ENCODE peak calls at places on chromosomes 2 and 18, in four cellular contexts. O is astrocyte, Q is spleen, V is fibroblast of lung. G is an unnamed sample.

GRCh38 chr2:202721621-202722020 is 86.9 kb downstream of the FAM117B start:
- DNase-seq in V (peak), O (peak), Q (no peak), G (no peak)

GRCh38 chr2:146123714-146124113 is 1603.8 kb upstream of the ZEB2 start:
- DNase-seq in Q (no peak), V (no peak), O (peak), G (no peak)

GRCh38 chr2:175877845-175878563 is 124.1 kb downstream of the LNPK start:
- DNase-seq in O (peak), Q (no peak), V (no peak), G (no peak)

GRCh38 chr2:109470121-109470921 is 143.4 kb downstream of the SEPTIN10 start:
- DNase-seq in Q (peak), O (peak), V (peak), G (peak)

GRCh38 chr2:131039908-131040660 is 53.2 kb downstream of the FAM168B start:
- DNase-seq in V (no peak), Q (peak), O (no peak), G (no peak)

GRCh38 chr2:238906936-238907716 is 59.2 kb downstream of the TWIST2 start:
- DNase-seq in V (no peak), Q (peak), O (no peak), G (no peak)

GRCh38 chr2:231051116-231051515 is 5.6 kb upstream of the PSMD1 start:
- DNase-seq in V (no peak), Q (no peak), O (no peak), G (no peak)

GRCh38 chr2:176395273-176395854 is 126.1 kb downstream of the MTX2 start:
- DNase-seq in Q (no peak), V (no peak), O (peak), G (no peak)

GRCh38 chr2:178345951-178346350 is 105.0 kb downstream of the PRKRA start:
- DNase-seq in Q (no peak), V (no peak), O (no peak), G (no peak)

GRCh38 chr2:138531913-138532312 is 30.3 kb downstream of the SPOPL start:
- DNase-seq in V (peak), O (no peak), Q (no peak), G (no peak)

GRCh38 chr2:100281521-100282438 is 40.5 kb downstream of the LONRF2 start:
- DNase-seq in Q (no peak), O (peak), V (peak), G (no peak)

GRCh38 chr2:112488201-112488600 is 6.2 kb downstream of the TTL start:
- DNase-seq in O (no peak), V (no peak), Q (no peak), G (no peak)

GRCh38 chr2:197092431-197092830 is 165.9 kb upstream of the PGAP1 start:
- DNase-seq in V (peak), O (peak), Q (no peak), G (no peak)

GRCh38 chr2:113877651-113878594 is 12.0 kb upstream of the ACTR3 start:
- DNase-seq in Q (no peak), V (peak), O (peak), G (no peak)

GRCh38 chr2:47093626-47094025 is 61.5 kb downstream of the STPG4 start:
- DNase-seq in V (no peak), Q (peak), O (no peak), G (no peak)

GRCh38 chr2:29517421-29517820 is 402.2 kb downstream of the CLIP4 start:
- DNase-seq in Q (no peak), V (no peak), O (no peak), G (no peak)

DNA sequence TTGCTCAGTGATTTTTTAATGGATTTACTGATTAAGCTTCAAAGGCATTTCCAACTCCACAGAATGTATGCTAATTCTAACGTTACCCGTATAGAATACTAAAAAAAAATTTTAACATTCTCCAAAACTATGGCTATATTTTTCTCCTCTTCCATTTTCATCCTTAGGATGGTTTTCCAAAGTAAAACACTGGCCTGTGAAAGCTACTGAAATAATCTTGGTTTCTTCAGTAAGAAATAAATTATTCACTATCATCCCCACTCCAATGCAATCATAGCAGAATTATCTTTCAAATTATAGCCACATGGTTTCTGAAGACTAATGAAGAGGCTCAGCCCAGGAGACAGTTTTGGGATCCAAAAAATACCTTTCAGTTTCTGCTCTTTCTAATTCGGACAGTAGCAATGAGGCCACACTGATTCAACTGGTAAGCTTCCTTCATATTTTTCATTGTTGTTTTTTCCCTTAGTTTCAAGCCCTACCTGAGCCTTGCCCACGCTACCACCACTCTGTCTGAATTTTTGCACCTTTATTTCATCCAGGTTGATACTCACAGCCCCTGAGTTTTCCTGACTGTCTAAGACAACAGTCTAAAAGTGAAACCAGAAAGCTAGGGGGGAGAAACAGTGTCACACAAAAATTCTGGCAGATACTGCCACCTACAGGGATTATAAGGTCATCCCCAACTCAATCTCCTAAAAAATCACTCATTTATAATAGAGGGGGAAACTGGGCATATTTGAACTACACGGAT is 887.9 kb downstream of the NRXN1 start:
- DNase-seq in O (peak), Q (no peak), V (peak), G (peak)
- TF ChIP-seq CTCF in O (peak), Q (no peak), V (peak), G (peak)

GRCh38 chr2:48483916-48484315 is 46.0 kb upstream of the STON1 start:
- DNase-seq in O (peak), V (peak), Q (no peak), G (no peak)
- TF ChIP-seq CTCF in O (no peak), V (no peak), Q (no peak), G (no peak)

GRCh38 chr2:56108806-56109205 is 75.0 kb upstream of the CCDC85A start:
- DNase-seq in O (no peak), V (no peak), Q (no peak), G (peak)
- TF ChIP-seq CTCF in O (no peak), V (no peak), Q (no peak), G (no peak)

GRCh38 chr2:174428214-174428613 is 32.7 kb downstream of the SCRN3 start:
- DNase-seq in O (no peak), V (no peak), Q (no peak), G (no peak)
- TF ChIP-seq CTCF in O (no peak), V (no peak), Q (no peak), G (no peak)

GRCh38 chr2:54704688-54705605 is 18.5 kb upstream of the EML6 start:
- DNase-seq in O (peak), Q (no peak), V (peak), G (no peak)
- TF ChIP-seq CTCF in O (peak), Q (peak), V (peak), G (peak)

GRCh38 chr18:74152270-74152669 is 3.9 kb downstream of the TIMM21 start:
- DNase-seq in O (no peak), Q (no peak), V (no peak), G (no peak)

GRCh38 chr18:74148543-74149070 is 284 bp downstream of the TIMM21 start:
- DNase-seq in V (no peak), O (no peak), Q (no peak), G (no peak)

GRCh38 chr18:74147491-74147778 is 199 bp downstream of the FBXO15 start:
- DNase-seq in O (no peak), Q (no peak), V (no peak), G (no peak)

GRCh38 chr18:74146756-74147155 is 878 bp downstream of the FBXO15 start:
- DNase-seq in Q (no peak), O (peak), V (peak), G (no peak)

GRCh38 chr18:74147779-74148542 is at the start of the genes FBXO15 and TIMM21:
- DNase-seq in Q (peak), V (peak), O (peak), G (peak)
- TF ChIP-seq CTCF in Q (no peak), V (no peak), O (no peak), G (no peak)

GRCh38 chr2:56540901-56541300 is 357.1 kb downstream of the CCDC85A start:
- DNase-seq in O (no peak), Q (no peak), V (no peak), G (no peak)
- TF ChIP-seq CTCF in O (no peak), Q (no peak), V (no peak), G (no peak)

GRCh38 chr2:3594493-3595281 is at the start of gene COLEC11:
- DNase-seq in O (peak), Q (peak), V (no peak), G (no peak)
- TF ChIP-seq CTCF in O (no peak), Q (peak), V (peak), G (no peak)

DNA sequence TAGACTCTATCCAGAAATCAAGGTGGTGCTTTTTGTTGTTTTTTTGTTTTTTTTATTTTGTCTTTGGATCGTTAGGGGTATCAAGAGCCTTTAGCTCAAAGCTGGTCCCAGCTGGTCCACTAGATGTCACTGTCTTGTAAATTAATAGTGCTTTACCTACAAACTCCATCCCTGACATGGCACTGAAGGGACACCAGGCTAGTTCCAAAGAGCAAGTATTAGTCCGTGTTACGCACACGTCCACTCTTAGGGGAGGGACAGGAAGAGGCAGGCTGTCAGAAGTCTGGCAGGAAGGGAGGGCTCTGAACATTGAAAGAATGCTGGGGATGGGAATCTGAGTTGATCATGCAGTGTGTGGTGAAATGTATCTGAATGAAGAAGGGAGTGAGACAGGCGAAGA is 85.9 kb upstream of the CCBE1 start:
- DNase-seq in V (peak), O (peak), Q (no peak), G (peak)
- TF ChIP-seq CTCF in V (peak), O (peak), Q (no peak), G (peak)

GRCh38 chr18:36903215-36903928 is 74.4 kb downstream of the KIAA1328 start:
- DNase-seq in O (no peak), V (peak), Q (no peak), G (no peak)

GRCh38 chr18:36895606-36896005 is 66.7 kb downstream of the KIAA1328 start:
- DNase-seq in Q (no peak), O (no peak), V (no peak), G (no peak)

GRCh38 chr18:36897253-36897652 is 68.3 kb downstream of the KIAA1328 start:
- DNase-seq in V (no peak), Q (no peak), O (no peak), G (no peak)

GRCh38 chr18:36901277-36901701 is 72.4 kb downstream of the KIAA1328 start:
- DNase-seq in Q (no peak), V (peak), O (no peak), G (no peak)

DNA sequence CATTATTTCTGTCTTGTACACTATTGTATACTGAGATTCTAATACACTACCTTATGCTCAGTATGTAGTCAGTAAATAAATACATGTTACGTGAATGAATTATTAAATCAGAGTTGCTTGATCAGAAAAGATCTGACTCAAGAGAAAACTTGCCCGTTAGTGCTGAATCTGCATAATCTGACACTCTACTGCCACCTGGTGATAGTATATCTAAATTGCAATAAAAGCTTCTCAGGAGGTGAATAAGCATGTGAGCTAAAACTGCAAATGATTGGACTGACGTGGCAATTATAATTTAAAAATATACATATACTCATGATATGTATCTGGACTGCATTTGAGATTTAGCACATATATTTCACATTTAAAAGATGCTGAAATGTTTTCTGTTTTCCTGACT is 70.4 kb downstream of the KIAA1328 start:
- DNase-seq in V (peak), O (no peak), Q (no peak), G (no peak)
- TF ChIP-seq CTCF in V (no peak), O (no peak), Q (no peak), G (peak)